ENCODE peak calls at places on chromosomes 7 and 10, in seven cellular contexts. R, T, H, A, D, X and V are unnamed samples.

GRCh38 chr7:155169498-155170065 is 99.5 kb downstream of the HTR5A start:
- DNase-seq in X (no peak), A (no peak), D (no peak), T (no peak), R (no peak), H (no peak), V (no peak)

GRCh38 chr7:138729444-138729843 is 28.3 kb upstream of the SVOPL start:
- DNase-seq in T (no peak), X (no peak), R (no peak), A (no peak), D (no peak), H (no peak), V (no peak)

GRCh38 chr7:101565601-101566209 is 63.4 kb downstream of the MYL10 start:
- DNase-seq in D (no peak), H (no peak), X (peak; percentile 6), T (no peak), R (no peak), A (peak; percentile 8), V (no peak)

GRCh38 chr10:59993931-59994330 is 87.6 kb upstream of the CCDC6 start:
- DNase-seq in A (no peak), T (no peak), D (no peak), H (no peak), X (no peak), R (no peak), V (no peak)

GRCh38 chr7:137146552-137146961 is 197.0 kb downstream of the PTN start:
- DNase-seq in X (no peak), H (no peak), A (no peak), R (no peak), T (no peak), D (no peak), V (no peak)

GRCh38 chr10:110556993-110557601 is 10.4 kb upstream of the SMC3 start:
- DNase-seq in H (peak; percentile 27), D (peak; percentile 77), A (peak; percentile 39), R (no peak), X (peak; percentile 40), T (no peak), V (no peak)

GRCh38 chr7:137992042-137992737 is 9.7 kb downstream of the CREB3L2 start:
- DNase-seq in H (no peak), D (no peak), X (no peak), R (no peak), A (peak; percentile 74), T (peak; percentile 47), V (no peak)

GRCh38 chr7:127976722-127977121 is 54.5 kb downstream of the LRRC4 start:
- DNase-seq in T (no peak), A (no peak), R (no peak), X (no peak), H (no peak), D (no peak), V (no peak)

GRCh38 chr10:71569775-71570588 is 149.6 kb downstream of the C10orf105 start:
- DNase-seq in T (peak; percentile 71), R (peak; percentile 86), X (peak; percentile 81), D (peak; percentile 73), H (peak; percentile 77), A (peak; percentile 92), V (no peak)

GRCh38 chr10:15043674-15044073 is at the start of gene OLAH:
- DNase-seq in R (no peak), D (peak; percentile 14), H (no peak), T (no peak), A (no peak), X (no peak), V (no peak)

GRCh38 chr10:124742418-124743187 is 1.6 kb downstream of the FAM53B start:
- DNase-seq in R (peak; percentile 71), T (no peak), A (peak; percentile 28), H (no peak), X (no peak), D (peak; percentile 83), V (no peak)
- TF ChIP-seq POLR2A in R (no peak), T (no peak), A (no peak), H (no peak), X (no peak), D (no peak), V (no peak)

DNA sequence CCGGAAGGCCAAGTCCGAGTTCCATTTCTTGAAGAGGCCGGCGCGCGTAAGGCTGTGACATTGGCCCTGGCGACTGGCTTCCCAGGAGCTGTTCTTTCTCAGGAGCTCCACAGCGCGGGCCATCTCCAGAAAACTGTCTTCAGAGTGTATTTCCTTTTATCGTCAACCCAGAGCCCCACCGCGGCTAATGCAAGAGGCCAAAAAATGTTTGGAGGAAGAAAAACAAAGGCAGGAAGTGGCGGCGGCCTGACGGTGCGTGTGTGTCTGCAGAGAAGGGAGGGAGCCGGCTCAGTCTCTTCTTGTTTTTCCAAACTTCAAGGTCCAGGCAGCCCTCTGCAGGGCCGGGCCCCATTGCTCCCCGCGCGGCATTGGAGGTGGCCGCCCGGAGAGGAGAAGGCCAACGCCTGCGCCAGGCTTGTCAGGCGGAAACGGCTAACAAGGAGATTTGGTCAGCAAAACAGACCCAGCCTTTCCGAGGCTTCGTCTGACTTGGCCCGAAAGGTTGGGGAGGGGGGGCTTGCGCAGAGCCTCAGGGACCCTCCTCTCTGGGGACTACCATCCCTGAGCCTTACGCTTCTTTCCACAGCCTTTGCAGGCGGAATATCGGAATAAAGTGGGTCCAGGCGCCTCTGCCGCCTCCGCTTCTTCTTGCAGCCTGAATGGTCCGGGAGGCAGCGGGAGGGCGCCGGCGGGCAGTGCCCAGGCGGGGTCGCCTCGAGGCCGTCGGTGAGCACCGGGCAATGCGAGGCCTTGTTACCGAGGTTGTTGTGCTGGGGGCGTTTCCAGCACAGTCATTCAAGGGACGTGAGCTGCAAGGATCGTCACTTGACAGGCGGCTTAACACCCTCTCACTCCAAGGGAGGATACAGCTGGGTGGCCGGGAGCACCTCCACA is 3.9 kb upstream of the HOXA11 start:
- DNase-seq in A (no peak), T (no peak), H (no peak), D (peak; percentile 91), R (peak; percentile 53), X (peak; percentile 78), V (peak; percentile 52)
- TF ChIP-seq POLR2A in A (no peak), T (no peak), H (no peak), D (peak; percentile 30), R (no peak), X (peak; percentile 84), V (no peak)

GRCh38 chr10:79137826-79138225 is 69.1 kb downstream of the ZMIZ1 start:
- DNase-seq in X (peak; percentile 42), D (peak; percentile 98), T (no peak), H (peak; percentile 83), R (no peak), A (no peak), V (no peak)
- TF ChIP-seq POLR2A in X (no peak), D (peak; percentile 51), T (no peak), H (no peak), R (no peak), A (no peak), V (no peak)

GRCh38 chr10:86756511-86757109 is at the start of gene BMPR1A:
- DNase-seq in X (no peak), A (peak; percentile 32), D (no peak), R (peak; percentile 90), H (no peak), T (peak; percentile 90), V (no peak)

GRCh38 chr10:86757110-86757790 is 831 bp downstream of the BMPR1A start:
- DNase-seq in X (peak; percentile 46), D (peak; percentile 58), R (peak; percentile 63), A (peak; percentile 13), H (no peak), T (peak; percentile 48), V (no peak)

GRCh38 chr10:86755454-86755739 is 1.0 kb upstream of the BMPR1A start:
- DNase-seq in R (no peak), A (no peak), T (no peak), H (no peak), X (no peak), D (no peak), V (no peak)

GRCh38 chr10:86753638-86754434 is 2.6 kb upstream of the BMPR1A start:
- DNase-seq in X (no peak), D (no peak), A (no peak), H (no peak), R (no peak), T (peak; percentile 55), V (no peak)

GRCh38 chr10:86755740-86756510 is 494 bp upstream of the BMPR1A start:
- DNase-seq in H (peak; percentile 70), D (peak; percentile 94), A (peak; percentile 88), X (peak; percentile 93), T (peak; percentile 84), R (peak; percentile 93), V (peak; percentile 94)
- TF ChIP-seq POLR2A in H (peak; percentile 39), D (peak; percentile 85), A (peak; percentile 78), X (peak; percentile 84), T (peak; percentile 77), R (peak; percentile 81), V (peak; percentile 85)

GRCh38 chr7:2631924-2632716 is at the start of gene TTYH3:
- DNase-seq in R (peak; percentile 76), A (no peak), X (no peak), D (peak; percentile 58), T (no peak), H (no peak), V (no peak)

GRCh38 chr7:2635148-2635668 is 3.4 kb downstream of the TTYH3 start:
- DNase-seq in T (no peak), X (no peak), H (no peak), R (no peak), A (no peak), D (no peak), V (no peak)

GRCh38 chr7:2634265-2635145 is 2.7 kb downstream of the TTYH3 start:
- DNase-seq in D (no peak), H (no peak), T (no peak), R (no peak), X (no peak), A (no peak), V (no peak)

GRCh38 chr7:2632717-2633537 is 1.1 kb downstream of the TTYH3 start:
- DNase-seq in R (peak; percentile 88), T (peak; percentile 66), A (no peak), D (peak; percentile 94), X (peak; percentile 65), H (no peak), V (peak; percentile 80)

GRCh38 chr7:2633538-2634264 is 1.9 kb downstream of the TTYH3 start:
- DNase-seq in A (no peak), H (no peak), R (peak; percentile 88), D (peak; percentile 95), T (peak; percentile 25), X (no peak), V (no peak)
- TF ChIP-seq POLR2A in A (no peak), H (no peak), R (peak; percentile 75), D (no peak), T (no peak), X (no peak), V (peak; percentile 85)

DNA sequence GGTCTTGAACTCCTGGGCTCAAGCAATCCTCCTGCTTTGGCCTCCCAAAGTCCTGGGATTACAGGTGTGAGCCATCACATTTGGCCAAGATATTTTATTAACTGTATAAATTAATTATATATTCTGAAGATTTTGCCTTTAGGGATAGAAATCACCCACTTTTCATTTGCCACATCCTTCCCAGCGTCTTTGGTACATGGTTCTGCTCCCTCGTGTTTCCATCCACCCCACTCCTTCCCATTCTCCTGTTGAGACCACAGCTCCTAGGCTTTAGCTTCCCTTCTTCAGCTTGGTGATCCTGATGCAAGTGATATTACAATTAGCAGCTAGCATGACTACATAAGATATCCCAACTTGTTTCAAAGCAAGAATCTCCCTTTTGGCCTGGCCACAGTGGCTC is 8.4 kb downstream of the CPA1 start:
- DNase-seq in H (no peak), A (no peak), X (no peak), D (no peak), R (no peak), T (no peak), V (no peak)
- TF ChIP-seq POLR2A in H (no peak), A (no peak), X (no peak), D (no peak), R (no peak), T (no peak), V (no peak)